ENCODE peak calls at places on chromosomes 13 and 19, in nine cellular contexts. One of them, this sample, is unnamed.

GRCh38 chr19:36605839-36606478 is 846 bp downstream of the ZNF382 start:
- DNase-seq in body of pancreas: no peak
- DNase-seq in transverse colon: no peak
- DNase-seq in mesenchymal stem cell: no peak
- DNase-seq in H9: no peak
- DNase-seq in lower lobe of right lung: no peak
- DNase-seq in neural progenitor cell: no peak
- DNase-seq in GM23248: no peak
- DNase-seq in left ventricle myocardium inferior: no peak
- DNase-seq in this sample: no peak

GRCh38 chr19:33047422-33047821 is 17.3 kb downstream of the RHPN2 start:
- DNase-seq in H9: peak; percentile 91
- DNase-seq in mesenchymal stem cell: no peak
- DNase-seq in body of pancreas: peak; percentile 63
- DNase-seq in lower lobe of right lung: peak; percentile 70
- DNase-seq in transverse colon: peak; percentile 90
- DNase-seq in left ventricle myocardium inferior: no peak
- DNase-seq in neural progenitor cell: no peak
- DNase-seq in GM23248: no peak
- DNase-seq in this sample: peak; percentile 92

GRCh38 chr19:3617463-3617862 is 9.1 kb downstream of the CACTIN start:
- DNase-seq in lower lobe of right lung: no peak
- DNase-seq in mesenchymal stem cell: no peak
- DNase-seq in left ventricle myocardium inferior: no peak
- DNase-seq in neural progenitor cell: peak; percentile 20
- DNase-seq in body of pancreas: no peak
- DNase-seq in GM23248: no peak
- DNase-seq in transverse colon: peak; percentile 77
- DNase-seq in H9: peak; percentile 76
- DNase-seq in this sample: no peak

GRCh38 chr19:32480321-32480720 is 74.8 kb downstream of the DPY19L3 start:
- DNase-seq in body of pancreas: no peak
- DNase-seq in left ventricle myocardium inferior: no peak
- DNase-seq in lower lobe of right lung: no peak
- DNase-seq in H9: no peak
- DNase-seq in transverse colon: no peak
- DNase-seq in neural progenitor cell: no peak
- DNase-seq in mesenchymal stem cell: no peak
- DNase-seq in GM23248: no peak
- DNase-seq in this sample: no peak

GRCh38 chr19:8487137-8487851 is 15.1 kb downstream of the PRAM1 start:
- DNase-seq in lower lobe of right lung: peak; percentile 85
- DNase-seq in body of pancreas: no peak
- DNase-seq in transverse colon: peak; percentile 34
- DNase-seq in mesenchymal stem cell: no peak
- DNase-seq in GM23248: no peak
- DNase-seq in left ventricle myocardium inferior: no peak
- DNase-seq in neural progenitor cell: no peak
- DNase-seq in H9: no peak
- DNase-seq in this sample: no peak

GRCh38 chr19:4444765-4445741 is 12.5 kb downstream of the UBXN6 start:
- DNase-seq in left ventricle myocardium inferior: no peak
- DNase-seq in body of pancreas: no peak
- DNase-seq in lower lobe of right lung: no peak
- DNase-seq in neural progenitor cell: no peak
- DNase-seq in GM23248: no peak
- DNase-seq in H9: no peak
- DNase-seq in mesenchymal stem cell: no peak
- DNase-seq in transverse colon: no peak
- DNase-seq in this sample: no peak

GRCh38 chr13:111599791-111600190 is 279.3 kb downstream of the TEX29 start:
- DNase-seq in mesenchymal stem cell: no peak
- DNase-seq in H9: peak; percentile 17
- DNase-seq in GM23248: no peak
- DNase-seq in neural progenitor cell: no peak
- DNase-seq in left ventricle myocardium inferior: no peak
- DNase-seq in transverse colon: no peak
- DNase-seq in body of pancreas: no peak
- DNase-seq in lower lobe of right lung: no peak
- DNase-seq in this sample: no peak

GRCh38 chr19:38654478-38655079 is 7.1 kb downstream of the ACTN4 start:
- DNase-seq in GM23248: no peak
- DNase-seq in mesenchymal stem cell: peak; percentile 86
- DNase-seq in transverse colon: no peak
- DNase-seq in neural progenitor cell: no peak
- DNase-seq in H9: no peak
- DNase-seq in body of pancreas: no peak
- DNase-seq in left ventricle myocardium inferior: no peak
- DNase-seq in lower lobe of right lung: no peak
- DNase-seq in this sample: no peak

DNA sequence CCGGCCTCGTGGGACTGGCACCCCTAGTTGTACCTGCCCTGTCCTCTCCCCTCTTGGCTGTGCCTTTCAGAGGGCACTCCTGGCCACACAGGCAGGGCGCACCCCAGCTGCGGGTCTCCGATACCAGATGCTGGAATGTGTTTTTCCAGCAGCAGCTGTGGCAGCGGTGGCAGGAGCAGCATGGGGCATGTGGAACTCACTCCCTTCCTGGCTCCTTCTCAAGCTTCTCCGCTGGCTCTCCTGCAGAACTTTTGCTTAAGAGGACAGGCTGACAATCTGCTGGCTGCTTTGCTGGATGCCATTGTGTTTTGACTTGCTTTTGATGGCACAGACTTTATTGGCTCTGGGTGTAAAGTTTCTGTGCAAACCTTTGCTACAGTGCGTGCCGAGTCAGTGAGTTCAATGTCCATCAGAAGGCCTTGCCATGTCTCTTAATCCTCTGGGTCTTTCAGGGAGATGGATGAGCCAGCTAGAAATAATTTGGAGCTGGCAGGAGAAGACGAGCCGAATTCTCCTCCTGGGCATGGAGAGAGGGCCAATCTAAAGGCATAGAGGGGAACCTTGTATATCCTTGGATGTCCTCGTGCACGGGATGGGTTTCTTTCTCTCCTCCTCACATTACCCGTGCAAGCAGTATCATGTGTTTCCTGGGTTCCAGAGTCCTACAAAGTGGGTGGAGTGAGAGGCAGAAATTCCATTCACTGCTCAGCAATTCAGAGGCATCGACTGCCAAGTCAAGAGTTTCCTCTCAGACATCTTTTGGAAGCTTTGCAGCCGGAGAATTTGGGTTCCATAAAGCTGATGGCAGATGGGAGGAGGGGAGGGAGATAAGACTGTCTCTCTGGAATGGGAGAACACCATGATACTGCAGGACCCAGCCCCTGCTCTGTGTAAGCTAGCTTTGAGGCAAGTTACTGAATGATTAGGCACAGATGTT is 231.2 kb downstream of the FGF9 start:
- DNase-seq in GM23248: peak; percentile 40
- DNase-seq in lower lobe of right lung: no peak
- DNase-seq in neural progenitor cell: no peak
- DNase-seq in body of pancreas: no peak
- DNase-seq in mesenchymal stem cell: no peak
- DNase-seq in left ventricle myocardium inferior: peak; percentile 23
- DNase-seq in H9: peak; percentile 18
- DNase-seq in transverse colon: no peak
- DNase-seq in this sample: no peak
- H3K27ac ChIP-seq in GM23248: no peak overlapping the region
- H3K27ac ChIP-seq in lower lobe of right lung: peak overlapping the region; percentile 10
- H3K27ac ChIP-seq in neural progenitor cell: no peak overlapping the region
- H3K27ac ChIP-seq in body of pancreas: no peak overlapping the region
- H3K27ac ChIP-seq in mesenchymal stem cell: no peak overlapping the region
- H3K27ac ChIP-seq in left ventricle myocardium inferior: no peak overlapping the region
- H3K27ac ChIP-seq in H9: no peak overlapping the region
- H3K27ac ChIP-seq in transverse colon: peak overlapping the region; percentile 5
- H3K27ac ChIP-seq in this sample: no peak overlapping the region

GRCh38 chr19:596263-596655 is 6.6 kb downstream of the HCN2 start:
- DNase-seq in body of pancreas: no peak
- DNase-seq in lower lobe of right lung: no peak
- DNase-seq in transverse colon: no peak
- DNase-seq in mesenchymal stem cell: no peak
- DNase-seq in GM23248: no peak
- DNase-seq in left ventricle myocardium inferior: no peak
- DNase-seq in H9: no peak
- DNase-seq in neural progenitor cell: no peak
- DNase-seq in this sample: no peak

GRCh38 chr19:593055-593454 is 3.4 kb downstream of the HCN2 start:
- DNase-seq in lower lobe of right lung: no peak
- DNase-seq in transverse colon: no peak
- DNase-seq in H9: no peak
- DNase-seq in neural progenitor cell: no peak
- DNase-seq in GM23248: no peak
- DNase-seq in left ventricle myocardium inferior: no peak
- DNase-seq in mesenchymal stem cell: no peak
- DNase-seq in body of pancreas: no peak
- DNase-seq in this sample: no peak

GRCh38 chr19:593505-593904 is 3.8 kb downstream of the HCN2 start:
- DNase-seq in GM23248: no peak
- DNase-seq in H9: no peak
- DNase-seq in mesenchymal stem cell: no peak
- DNase-seq in left ventricle myocardium inferior: no peak
- DNase-seq in lower lobe of right lung: no peak
- DNase-seq in transverse colon: no peak
- DNase-seq in body of pancreas: no peak
- DNase-seq in neural progenitor cell: no peak
- DNase-seq in this sample: no peak

GRCh38 chr19:595326-596262 is 5.9 kb downstream of the HCN2 start:
- DNase-seq in mesenchymal stem cell: no peak
- DNase-seq in neural progenitor cell: peak; percentile 88
- DNase-seq in transverse colon: no peak
- DNase-seq in left ventricle myocardium inferior: no peak
- DNase-seq in body of pancreas: no peak
- DNase-seq in GM23248: no peak
- DNase-seq in H9: no peak
- DNase-seq in lower lobe of right lung: no peak
- DNase-seq in this sample: no peak

GRCh38 chr19:594265-594870 is 4.7 kb downstream of the HCN2 start:
- DNase-seq in GM23248: no peak
- DNase-seq in lower lobe of right lung: no peak
- DNase-seq in mesenchymal stem cell: no peak
- DNase-seq in body of pancreas: no peak
- DNase-seq in H9: no peak
- DNase-seq in neural progenitor cell: no peak
- DNase-seq in left ventricle myocardium inferior: no peak
- DNase-seq in transverse colon: no peak
- DNase-seq in this sample: no peak
- H3K27me3 ChIP-seq in GM23248: no peaks in the 10 kb centered on the region
- H3K27me3 ChIP-seq in lower lobe of right lung: peaks cover 38% of the 10 kb centered on the region
- H3K27me3 ChIP-seq in mesenchymal stem cell: peaks cover 63% of the 10 kb centered on the region
- H3K27me3 ChIP-seq in body of pancreas: no peaks in the 10 kb centered on the region
- H3K27me3 ChIP-seq in H9: peaks cover 6% of the 10 kb centered on the region
- H3K27me3 ChIP-seq in neural progenitor cell: peaks cover 53% of the 10 kb centered on the region
- H3K27me3 ChIP-seq in left ventricle myocardium inferior: peaks cover 42% of the 10 kb centered on the region
- H3K27me3 ChIP-seq in transverse colon: peaks cover 79% of the 10 kb centered on the region
- H3K27me3 ChIP-seq in this sample: peaks cover 22% of the 10 kb centered on the region

GRCh38 chr19:31346660-31347059 is 2.6 kb downstream of the TSHZ3 start:
- DNase-seq in H9: no peak
- DNase-seq in transverse colon: no peak
- DNase-seq in GM23248: no peak
- DNase-seq in lower lobe of right lung: no peak
- DNase-seq in neural progenitor cell: no peak
- DNase-seq in body of pancreas: no peak
- DNase-seq in left ventricle myocardium inferior: no peak
- DNase-seq in mesenchymal stem cell: no peak
- DNase-seq in this sample: no peak

GRCh38 chr19:31346184-31346583 is 3.1 kb downstream of the TSHZ3 start:
- DNase-seq in neural progenitor cell: no peak
- DNase-seq in GM23248: no peak
- DNase-seq in H9: no peak
- DNase-seq in left ventricle myocardium inferior: no peak
- DNase-seq in lower lobe of right lung: no peak
- DNase-seq in mesenchymal stem cell: no peak
- DNase-seq in transverse colon: no peak
- DNase-seq in body of pancreas: no peak
- DNase-seq in this sample: no peak

GRCh38 chr19:31342926-31343325 is 6.3 kb downstream of the TSHZ3 start:
- DNase-seq in body of pancreas: no peak
- DNase-seq in transverse colon: no peak
- DNase-seq in GM23248: no peak
- DNase-seq in H9: no peak
- DNase-seq in mesenchymal stem cell: no peak
- DNase-seq in neural progenitor cell: no peak
- DNase-seq in lower lobe of right lung: no peak
- DNase-seq in left ventricle myocardium inferior: no peak
- DNase-seq in this sample: no peak

GRCh38 chr19:31347356-31347755 is 1.9 kb downstream of the TSHZ3 start:
- DNase-seq in body of pancreas: no peak
- DNase-seq in lower lobe of right lung: no peak
- DNase-seq in GM23248: peak; percentile 22
- DNase-seq in mesenchymal stem cell: no peak
- DNase-seq in neural progenitor cell: no peak
- DNase-seq in transverse colon: no peak
- DNase-seq in H9: no peak
- DNase-seq in left ventricle myocardium inferior: no peak
- DNase-seq in this sample: no peak

DNA sequence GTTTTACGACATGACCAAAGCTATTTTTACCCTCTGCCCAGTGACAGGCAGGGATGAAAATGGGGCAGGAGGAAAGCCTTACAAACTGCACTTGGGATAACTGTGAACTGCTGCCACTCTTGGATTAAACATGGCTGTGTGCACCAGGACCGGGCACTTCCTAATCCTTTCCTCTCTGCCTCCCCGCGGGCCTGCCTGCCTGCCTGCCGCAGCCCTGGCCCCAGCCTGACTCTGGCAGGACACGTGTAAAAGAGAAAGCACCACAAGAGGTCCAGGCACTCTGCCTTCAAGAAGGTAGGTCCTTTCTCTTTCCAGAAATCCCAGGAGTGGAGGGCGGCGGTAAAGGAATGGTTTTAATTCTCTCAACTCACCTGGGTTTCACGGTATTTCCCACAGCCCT is 4.8 kb downstream of the TSHZ3 start:
- DNase-seq in mesenchymal stem cell: no peak
- DNase-seq in lower lobe of right lung: no peak
- DNase-seq in H9: peak; percentile 43
- DNase-seq in neural progenitor cell: peak; percentile 60
- DNase-seq in left ventricle myocardium inferior: no peak
- DNase-seq in body of pancreas: no peak
- DNase-seq in GM23248: no peak
- DNase-seq in transverse colon: no peak
- DNase-seq in this sample: no peak
- H3K4me1 ChIP-seq in mesenchymal stem cell: peaks cover 23% of the 10 kb centered on the region
- H3K4me1 ChIP-seq in lower lobe of right lung: peaks cover 27% of the 10 kb centered on the region
- H3K4me1 ChIP-seq in H9: peaks cover 5% of the 10 kb centered on the region
- H3K4me1 ChIP-seq in neural progenitor cell: peaks cover 16% of the 10 kb centered on the region
- H3K4me1 ChIP-seq in left ventricle myocardium inferior: peaks cover 33% of the 10 kb centered on the region
- H3K4me1 ChIP-seq in body of pancreas: peaks cover 12% of the 10 kb centered on the region
- H3K4me1 ChIP-seq in GM23248: peaks cover 45% of the 10 kb centered on the region
- H3K4me1 ChIP-seq in transverse colon: peaks cover 10% of the 10 kb centered on the region
- H3K4me1 ChIP-seq in this sample: peaks cover 18% of the 10 kb centered on the region

DNA sequence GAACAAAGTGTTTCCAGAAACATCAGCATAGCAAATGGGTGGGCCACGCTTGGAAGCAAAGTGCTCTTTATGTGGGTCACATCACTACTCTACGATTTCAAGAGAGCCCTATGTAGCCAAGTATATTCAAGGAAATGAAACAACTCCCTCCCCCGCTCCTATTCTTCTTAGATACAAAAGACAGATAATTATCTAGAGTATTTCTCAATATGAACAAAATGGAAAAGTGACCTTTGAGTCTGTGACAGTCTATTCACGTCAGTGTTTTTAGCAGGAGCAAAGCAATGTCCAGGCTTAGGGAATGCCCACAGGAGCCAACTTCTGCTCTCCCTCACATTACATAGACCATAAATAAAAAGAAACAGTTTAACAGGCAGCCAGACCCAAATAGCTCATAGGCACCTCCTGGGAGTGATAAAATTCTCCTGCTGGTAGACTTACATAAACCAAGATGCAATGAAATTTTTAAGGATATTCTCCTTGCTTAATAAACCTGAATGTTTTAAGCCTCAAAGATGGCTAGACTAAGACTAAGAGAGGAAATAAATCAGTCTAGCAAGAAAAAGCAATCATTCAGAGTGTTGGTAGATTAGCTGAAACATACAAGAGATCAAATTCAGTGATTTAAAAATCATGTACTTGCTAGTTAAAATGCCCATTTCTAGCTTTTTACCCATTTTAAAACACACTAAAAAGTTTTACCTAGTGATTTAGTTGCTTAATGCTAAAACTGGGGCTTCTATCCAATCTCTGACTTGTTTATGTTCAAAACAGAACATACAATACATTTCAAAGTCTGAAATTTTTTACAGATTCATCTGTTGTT is 182.8 kb downstream of the RGCC start:
- DNase-seq in GM23248: peak; percentile 13
- DNase-seq in left ventricle myocardium inferior: no peak
- DNase-seq in mesenchymal stem cell: peak; percentile 52
- DNase-seq in transverse colon: no peak
- DNase-seq in neural progenitor cell: no peak
- DNase-seq in H9: no peak
- DNase-seq in lower lobe of right lung: no peak
- DNase-seq in body of pancreas: no peak
- DNase-seq in this sample: peak; percentile 38
- H3K27ac ChIP-seq in GM23248: no peak overlapping the region
- H3K27ac ChIP-seq in left ventricle myocardium inferior: peak overlapping the region; percentile 71
- H3K27ac ChIP-seq in mesenchymal stem cell: no peak overlapping the region
- H3K27ac ChIP-seq in transverse colon: peak overlapping the region; percentile 54
- H3K27ac ChIP-seq in neural progenitor cell: no peak overlapping the region
- H3K27ac ChIP-seq in H9: no peak overlapping the region
- H3K27ac ChIP-seq in lower lobe of right lung: peak overlapping the region; percentile 32
- H3K27ac ChIP-seq in body of pancreas: no peak overlapping the region
- H3K27ac ChIP-seq in this sample: peak overlapping the region; percentile 59

This sample was measured in hepatocyte.